ENCODE peak calls at places on chromosomes 16 and 17, in eight cellular contexts. One of them, this sample, is unnamed.

GRCh38 chr17:63476857-63477470 is at the start of gene ACE:
- DNase-seq in activated T-helper 9 cell treated with anti-CD3 and anti-CD28 coated beads, Interleukin-2, amount 50 U/mL, for 16 hours: peak; percentile 27
- DNase-seq in HS-5: no peak
- DNase-seq in NCI-H1092 treated with DMSO at 0.1 percent for 48 hours: peak; percentile 63
- DNase-seq in neural crest cell: no peak
- DNase-seq in HT-29: no peak
- DNase-seq in left ventricle myocardium superior: peak; percentile 56
- DNase-seq in NCI-H510A treated with DMSO at 0.1 percent for 48 hours: peak; percentile 85
- DNase-seq in this sample: no peak

GRCh38 chr17:40936437-40936971 is 942 bp downstream of the KRT23 start:
- DNase-seq in activated T-helper 9 cell treated with anti-CD3 and anti-CD28 coated beads, Interleukin-2, amount 50 U/mL, for 16 hours: no peak
- DNase-seq in HS-5: no peak
- DNase-seq in NCI-H1092 treated with DMSO at 0.1 percent for 48 hours: no peak
- DNase-seq in neural crest cell: no peak
- DNase-seq in HT-29: peak; percentile 42
- DNase-seq in left ventricle myocardium superior: no peak
- DNase-seq in NCI-H510A treated with DMSO at 0.1 percent for 48 hours: no peak
- DNase-seq in this sample: no peak

GRCh38 chr16:66880288-66881013 is at the start of gene PDP2:
- DNase-seq in activated T-helper 9 cell treated with anti-CD3 and anti-CD28 coated beads, Interleukin-2, amount 50 U/mL, for 16 hours: peak; percentile 79
- DNase-seq in HS-5: peak; percentile 78
- DNase-seq in NCI-H1092 treated with DMSO at 0.1 percent for 48 hours: peak; percentile 95
- DNase-seq in neural crest cell: peak; percentile 96
- DNase-seq in HT-29: peak; percentile 92
- DNase-seq in left ventricle myocardium superior: peak; percentile 95
- DNase-seq in NCI-H510A treated with DMSO at 0.1 percent for 48 hours: peak; percentile 82
- DNase-seq in this sample: peak; percentile 52

GRCh38 chr16:68481636-68482035 is 33.3 kb upstream of the SMPD3 start:
- DNase-seq in activated T-helper 9 cell treated with anti-CD3 and anti-CD28 coated beads, Interleukin-2, amount 50 U/mL, for 16 hours: no peak
- DNase-seq in HS-5: no peak
- DNase-seq in NCI-H1092 treated with DMSO at 0.1 percent for 48 hours: no peak
- DNase-seq in neural crest cell: no peak
- DNase-seq in HT-29: no peak
- DNase-seq in left ventricle myocardium superior: no peak
- DNase-seq in NCI-H510A treated with DMSO at 0.1 percent for 48 hours: no peak
- DNase-seq in this sample: no peak

GRCh38 chr16:73056383-73056782 is 8.5 kb upstream of the ZFHX3 start:
- DNase-seq in activated T-helper 9 cell treated with anti-CD3 and anti-CD28 coated beads, Interleukin-2, amount 50 U/mL, for 16 hours: no peak
- DNase-seq in HS-5: no peak
- DNase-seq in NCI-H1092 treated with DMSO at 0.1 percent for 48 hours: peak; percentile 51
- DNase-seq in neural crest cell: no peak
- DNase-seq in HT-29: no peak
- DNase-seq in left ventricle myocardium superior: no peak
- DNase-seq in NCI-H510A treated with DMSO at 0.1 percent for 48 hours: no peak
- DNase-seq in this sample: no peak

GRCh38 chr17:10192963-10193362 is 5.4 kb downstream of the GAS7 start:
- DNase-seq in activated T-helper 9 cell treated with anti-CD3 and anti-CD28 coated beads, Interleukin-2, amount 50 U/mL, for 16 hours: no peak
- DNase-seq in HS-5: no peak
- DNase-seq in NCI-H1092 treated with DMSO at 0.1 percent for 48 hours: no peak
- DNase-seq in neural crest cell: no peak
- DNase-seq in HT-29: no peak
- DNase-seq in left ventricle myocardium superior: no peak
- DNase-seq in NCI-H510A treated with DMSO at 0.1 percent for 48 hours: no peak
- DNase-seq in this sample: peak; percentile 51

GRCh38 chr16:13463619-13464018 is 456.3 kb upstream of the ERCC4 start:
- DNase-seq in activated T-helper 9 cell treated with anti-CD3 and anti-CD28 coated beads, Interleukin-2, amount 50 U/mL, for 16 hours: no peak
- DNase-seq in HS-5: no peak
- DNase-seq in NCI-H1092 treated with DMSO at 0.1 percent for 48 hours: no peak
- DNase-seq in neural crest cell: no peak
- DNase-seq in HT-29: no peak
- DNase-seq in left ventricle myocardium superior: no peak
- DNase-seq in NCI-H510A treated with DMSO at 0.1 percent for 48 hours: no peak
- DNase-seq in this sample: no peak

GRCh38 chr16:24309222-24309905 is 53.2 kb downstream of the CACNG3 start:
- DNase-seq in activated T-helper 9 cell treated with anti-CD3 and anti-CD28 coated beads, Interleukin-2, amount 50 U/mL, for 16 hours: no peak
- DNase-seq in HS-5: no peak
- DNase-seq in NCI-H1092 treated with DMSO at 0.1 percent for 48 hours: no peak
- DNase-seq in neural crest cell: no peak
- DNase-seq in HT-29: peak; percentile 29
- DNase-seq in left ventricle myocardium superior: no peak
- DNase-seq in NCI-H510A treated with DMSO at 0.1 percent for 48 hours: no peak
- DNase-seq in this sample: no peak

GRCh38 chr16:66695474-66695934 is 1.0 kb downstream of the CMTM4 start:
- DNase-seq in activated T-helper 9 cell treated with anti-CD3 and anti-CD28 coated beads, Interleukin-2, amount 50 U/mL, for 16 hours: no peak
- DNase-seq in HS-5: no peak
- DNase-seq in NCI-H1092 treated with DMSO at 0.1 percent for 48 hours: no peak
- DNase-seq in neural crest cell: no peak
- DNase-seq in HT-29: no peak
- DNase-seq in left ventricle myocardium superior: no peak
- DNase-seq in NCI-H510A treated with DMSO at 0.1 percent for 48 hours: no peak
- DNase-seq in this sample: no peak

GRCh38 chr17:1143573-1143972 is 36.2 kb downstream of the ABR start:
- DNase-seq in activated T-helper 9 cell treated with anti-CD3 and anti-CD28 coated beads, Interleukin-2, amount 50 U/mL, for 16 hours: no peak
- DNase-seq in HS-5: no peak
- DNase-seq in NCI-H1092 treated with DMSO at 0.1 percent for 48 hours: peak; percentile 1
- DNase-seq in neural crest cell: peak; percentile 57
- DNase-seq in HT-29: no peak
- DNase-seq in left ventricle myocardium superior: no peak
- DNase-seq in NCI-H510A treated with DMSO at 0.1 percent for 48 hours: no peak
- DNase-seq in this sample: no peak

GRCh38 chr17:12133183-12133582 is 112.5 kb downstream of the MAP2K4 start:
- DNase-seq in activated T-helper 9 cell treated with anti-CD3 and anti-CD28 coated beads, Interleukin-2, amount 50 U/mL, for 16 hours: no peak
- DNase-seq in HS-5: no peak
- DNase-seq in NCI-H1092 treated with DMSO at 0.1 percent for 48 hours: no peak
- DNase-seq in neural crest cell: no peak
- DNase-seq in HT-29: no peak
- DNase-seq in left ventricle myocardium superior: no peak
- DNase-seq in NCI-H510A treated with DMSO at 0.1 percent for 48 hours: no peak
- DNase-seq in this sample: peak; percentile 16

GRCh38 chr17:52536466-52536865 is 378.0 kb upstream of the CA10 start:
- DNase-seq in activated T-helper 9 cell treated with anti-CD3 and anti-CD28 coated beads, Interleukin-2, amount 50 U/mL, for 16 hours: no peak
- DNase-seq in HS-5: no peak
- DNase-seq in NCI-H1092 treated with DMSO at 0.1 percent for 48 hours: no peak
- DNase-seq in neural crest cell: no peak
- DNase-seq in HT-29: no peak
- DNase-seq in left ventricle myocardium superior: peak; percentile 64
- DNase-seq in NCI-H510A treated with DMSO at 0.1 percent for 48 hours: no peak
- DNase-seq in this sample: no peak

GRCh38 chr16:72939247-72939646 is 108.7 kb downstream of the ZFHX3 start:
- DNase-seq in activated T-helper 9 cell treated with anti-CD3 and anti-CD28 coated beads, Interleukin-2, amount 50 U/mL, for 16 hours: no peak
- DNase-seq in HS-5: no peak
- DNase-seq in NCI-H1092 treated with DMSO at 0.1 percent for 48 hours: no peak
- DNase-seq in neural crest cell: no peak
- DNase-seq in HT-29: no peak
- DNase-seq in left ventricle myocardium superior: peak; percentile 46
- DNase-seq in NCI-H510A treated with DMSO at 0.1 percent for 48 hours: no peak
- DNase-seq in this sample: no peak

This sample was measured in AG04449.